ENCODE peak calls at places on chromosomes 5 and 9, in six cellular contexts. T, A, Y, B, R and M are unnamed samples.
A peak's percentile ranks its signal among the peaks of the same experiment; 100 is the strongest.

GRCh38 chr9:103757062-103757461 is 337.0 kb upstream of the SMC2 start:
- DNase-seq in A (no peak), R (no peak), B (no peak), T (no peak), Y (no peak), M (no peak)

GRCh38 chr5:72402381-72402890 is 82.3 kb downstream of the PTCD2 start:
- DNase-seq in R (no peak), B (no peak), Y (no peak), T (no peak), A (no peak), M (no peak)

GRCh38 chr5:176660530-176660859 is 13.2 kb downstream of the TSPAN17 start:
- DNase-seq in A (no peak), B (no peak), R (no peak), T (no peak), Y (no peak), M (no peak)

GRCh38 chr9:133968966-133969617 is 23.0 kb downstream of the VAV2 start:
- DNase-seq in T (no peak), Y (no peak), A (no peak), R (no peak), B (no peak), M (no peak)

GRCh38 chr5:34657550-34657921 is 1.4 kb downstream of the RAI14 start:
- DNase-seq in T (no peak), Y (peak; percentile 37), R (no peak), B (no peak), A (peak; percentile 36), M (peak; percentile 76)

GRCh38 chr9:76687861-76688374 is 76.3 kb upstream of the PCA3 start:
- DNase-seq in R (no peak), B (no peak), Y (no peak), T (no peak), A (no peak), M (no peak)

GRCh38 chr9:132481467-132481866 is 71.5 kb downstream of the CFAP77 start:
- DNase-seq in R (no peak), B (no peak), Y (no peak), T (no peak), A (no peak), M (no peak)

GRCh38 chr5:5781335-5781734 is 358.9 kb downstream of the ICE1 start:
- DNase-seq in R (no peak), Y (no peak), B (no peak), T (no peak), A (no peak), M (no peak)